ENCODE peak calls at places on chromosomes 12 and 14, in six cellular contexts. B is aorta, P is heart right ventricle, X is dorsolateral prefrontal cortex, G is endothelial cell of umbilical vein, Z is GM23338. J is an unnamed sample.

GRCh38 chr12:5177731-5178130 is 134.1 kb downstream of the KCNA5 start:
- DNase-seq in B (no peak), P (no peak), X (no peak), G (no peak), Z (no peak), J (no peak)

GRCh38 chr14:69695664-69696527 is 71.0 kb upstream of the SRSF5 start:
- DNase-seq in B (no peak), P (no peak), X (no peak), G (peak), Z (no peak), J (peak)

GRCh38 chr12:47718531-47718930 is 6.8 kb downstream of the ENDOU start:
- DNase-seq in B (no peak), P (no peak), X (no peak), G (no peak), Z (no peak), J (no peak)

GRCh38 chr12:69024413-69024812 is 91.4 kb upstream of the CPM start:
- DNase-seq in B (no peak), P (no peak), X (no peak), G (no peak), Z (no peak), J (no peak)

GRCh38 chr12:107449891-107450290 is 235.7 kb upstream of the PWP1 start:
- DNase-seq in B (no peak), P (no peak), X (no peak), G (no peak), Z (no peak), J (no peak)

GRCh38 chr14:105162374-105162979 is 6.1 kb downstream of the JAG2 start:
- DNase-seq in B (no peak), P (no peak), X (peak), G (no peak), Z (no peak), J (no peak)

GRCh38 chr14:94536836-94537235 is 24.4 kb upstream of the SERPINA4 start:
- DNase-seq in B (no peak), P (no peak), X (no peak), G (no peak), Z (peak), J (peak)

GRCh38 chr14:50475460-50475859 is 56.9 kb downstream of the MAP4K5 start:
- DNase-seq in B (no peak), P (no peak), X (no peak), G (no peak), Z (no peak), J (peak)

GRCh38 chr14:57502581-57503254 is 9.1 kb upstream of the CCDC198 start:
- DNase-seq in B (no peak), P (peak), X (peak), G (no peak), Z (no peak), J (no peak)

GRCh38 chr12:45994736-45995135 is 4.4 kb upstream of the SCAF11 start:
- DNase-seq in B (no peak), P (no peak), X (peak), G (no peak), Z (peak), J (peak)

GRCh38 chr14:64965356-64966000 is 6.7 kb downstream of the RAB15 start:
- DNase-seq in B (no peak), P (no peak), X (no peak), G (peak), Z (no peak), J (no peak)

GRCh38 chr14:77314043-77314442 is 6.6 kb downstream of the POMT2 start:
- DNase-seq in B (no peak), P (no peak), X (no peak), G (no peak), Z (peak), J (no peak)

GRCh38 chr12:49767333-49767732 is 26.0 kb downstream of the TMBIM6 start:
- DNase-seq in B (no peak), P (no peak), X (no peak), G (no peak), Z (no peak), J (no peak)

GRCh38 chr12:123655420-123655819 is 15.5 kb upstream of the TCTN2 start:
- DNase-seq in B (no peak), P (peak), X (no peak), G (no peak), Z (no peak), J (peak)
- H3K27ac ChIP-seq in B (no peak), P (no peak), X (no peak), G (no peak), Z (no peak), J (peak)

GRCh38 chr12:52873832-52874572 is 25.2 kb upstream of the KRT78 start:
- DNase-seq in B (peak), P (peak), X (peak), G (peak), Z (peak), J (no peak)

GRCh38 chr12:52873513-52873831 is 24.7 kb upstream of the KRT78 start:
- DNase-seq in B (no peak), P (no peak), X (no peak), G (no peak), Z (no peak), J (no peak)

GRCh38 chr12:52874573-52875435 is 26.0 kb upstream of the KRT78 start:
- DNase-seq in B (no peak), P (no peak), X (no peak), G (no peak), Z (no peak), J (no peak)

GRCh38 chr12:52871291-52871961 is 22.6 kb upstream of the KRT78 start:
- DNase-seq in B (peak), P (no peak), X (no peak), G (no peak), Z (no peak), J (no peak)

DNA sequence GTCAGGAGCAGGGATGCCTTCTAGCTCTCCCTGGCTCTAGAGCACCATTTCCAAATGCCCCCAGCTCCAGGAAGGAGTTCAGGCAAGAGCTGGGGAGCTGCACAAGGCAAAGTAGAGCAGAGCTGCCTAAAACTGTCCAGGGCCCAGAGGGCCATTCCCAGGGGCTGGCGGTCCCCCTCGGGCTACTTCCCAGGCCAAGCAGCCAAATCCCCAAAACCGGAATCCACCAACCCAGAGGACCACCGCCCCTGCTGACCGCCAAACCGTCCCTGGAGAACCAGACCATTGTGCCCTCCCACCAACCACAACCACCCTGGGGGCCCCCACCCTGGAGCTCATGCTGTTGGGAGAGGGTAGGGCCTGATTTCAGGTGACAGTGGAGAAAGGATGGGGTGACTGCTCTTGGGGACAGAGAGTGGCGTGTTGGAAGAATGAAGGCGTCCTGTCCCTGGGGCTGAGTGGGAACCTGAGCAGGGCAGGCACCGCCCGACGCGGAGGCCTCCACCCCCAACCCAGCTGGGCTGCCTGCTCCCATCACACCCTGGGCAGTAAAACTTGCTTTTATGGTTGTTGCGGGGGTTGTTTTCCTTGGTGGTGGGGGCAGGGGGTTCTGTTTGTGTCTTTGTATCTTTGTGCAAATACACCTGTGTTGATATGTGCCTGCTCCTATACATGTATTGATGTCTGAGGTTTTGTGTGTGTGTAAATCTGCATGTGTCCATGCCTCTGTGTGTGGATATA is 24.0 kb upstream of the KRT78 start:
- DNase-seq in B (no peak), P (no peak), X (no peak), G (no peak), Z (no peak), J (no peak)
- H3K27ac ChIP-seq in B (no peak), P (no peak), X (no peak), G (no peak), Z (no peak), J (no peak)

GRCh38 chr12:110022980-110023633 is 23.9 kb downstream of the ANKRD13A start:
- DNase-seq in B (no peak), P (no peak), X (no peak), G (no peak), Z (peak), J (no peak)
- H3K27ac ChIP-seq in B (no peak), P (no peak), X (peak), G (no peak), Z (peak), J (peak)

GRCh38 chr12:1643056-1643455 is 14.0 kb downstream of the WNT5B start:
- DNase-seq in B (no peak), P (no peak), X (no peak), G (no peak), Z (no peak), J (no peak)
- H3K27ac ChIP-seq in B (no peak), P (no peak), X (no peak), G (no peak), Z (no peak), J (no peak)

GRCh38 chr12:120971299-120972180 is 6.8 kb upstream of the HNF1A start:
- DNase-seq in B (no peak), P (no peak), X (no peak), G (peak), Z (peak), J (peak)

GRCh38 chr12:120978296-120979219 is at the start of gene HNF1A:
- DNase-seq in B (peak), P (no peak), X (no peak), G (no peak), Z (peak), J (no peak)

GRCh38 chr12:120970310-120970709 is 8.0 kb upstream of the HNF1A start:
- DNase-seq in B (no peak), P (no peak), X (no peak), G (no peak), Z (no peak), J (no peak)

GRCh38 chr12:120977531-120978295 is 630 bp upstream of the HNF1A start:
- DNase-seq in B (no peak), P (no peak), X (no peak), G (no peak), Z (no peak), J (no peak)

DNA sequence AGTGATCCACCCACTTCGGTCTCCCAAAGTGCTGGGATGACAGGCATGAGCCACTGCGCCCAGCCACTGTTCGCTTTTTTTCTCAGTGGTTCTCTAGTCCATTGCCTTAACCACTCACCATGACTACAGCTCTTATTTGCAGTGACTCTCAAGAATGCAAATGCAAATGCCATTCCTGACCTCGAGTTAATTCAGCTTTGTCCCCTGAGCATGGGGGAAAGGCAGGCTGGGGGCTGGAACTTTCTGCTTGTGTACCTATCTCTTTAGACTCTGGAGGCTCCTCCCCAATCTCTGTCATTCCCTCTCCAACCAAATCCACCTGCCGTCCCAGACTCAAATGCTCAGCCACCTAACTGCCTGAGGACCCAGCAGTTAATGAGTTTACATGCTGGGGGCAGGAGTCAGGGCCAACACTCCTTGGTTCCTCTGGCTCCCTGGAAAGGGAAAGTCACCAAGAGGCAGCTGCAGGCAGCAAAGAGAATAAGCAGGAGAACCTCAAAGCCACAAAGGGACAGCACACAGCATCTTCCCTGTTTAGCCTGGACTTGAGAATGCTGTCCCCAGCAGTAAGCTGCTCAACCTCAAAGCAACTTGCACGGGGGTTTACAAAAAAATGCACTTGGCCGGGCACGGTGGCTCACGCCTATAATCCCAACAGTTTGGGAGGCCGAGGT is 5.3 kb upstream of the HNF1A start:
- DNase-seq in B (no peak), P (no peak), X (no peak), G (no peak), Z (peak), J (no peak)
- H3K27ac ChIP-seq in B (no peak), P (no peak), X (no peak), G (no peak), Z (peak), J (no peak)

J was measured in Karpas-422.